ENCODE peak calls at places on chromosomes 6 and 20, in nine cellular contexts. J is colonic mucosa, P is spleen, S is left ventricle myocardium inferior, T is psoas muscle, U is fibroblast of pulmonary artery, C is ascending aorta, O is left lung, B is IMR-90. M is an unnamed sample.

GRCh38 chr6:34485321-34486060 is 19.6 kb downstream of the PACSIN1 start:
- DNase-seq in S (no peak), B (no peak), O (no peak), T (no peak), U (no peak), C (no peak), J (no peak), P (peak), M (no peak)

GRCh38 chr6:49906511-49906910 is 40.2 kb upstream of the CRISP1 start:
- DNase-seq in B (no peak), J (no peak), P (no peak), C (no peak), U (no peak), O (no peak), S (no peak), T (peak), M (peak)

GRCh38 chr6:106529438-106529837 is 99.9 kb downstream of the RTN4IP1 start:
- DNase-seq in S (no peak), P (no peak), C (no peak), B (no peak), U (no peak), T (no peak), J (no peak), O (no peak), M (no peak)

GRCh38 chr6:41652876-41653641 is 14.8 kb downstream of the MDFI start:
- DNase-seq in P (peak), U (no peak), T (no peak), C (no peak), B (peak), S (no peak), J (no peak), O (no peak), M (no peak)

GRCh38 chr20:53866787-53867740 is 203.3 kb downstream of the BCAS1 start:
- DNase-seq in C (no peak), P (no peak), J (no peak), S (no peak), B (no peak), O (no peak), T (no peak), U (no peak), M (no peak)

GRCh38 chr6:161273752-161274487 is at the start of gene AGPAT4:
- DNase-seq in J (peak), T (peak), B (peak), C (peak), S (peak), O (no peak), U (peak), P (no peak), M (no peak)

GRCh38 chr20:42483694-42484303 is 705.9 kb downstream of the PTPRT start:
- DNase-seq in O (no peak), S (no peak), B (no peak), T (no peak), C (no peak), P (no peak), J (peak), U (no peak), M (no peak)

GRCh38 chr6:144334150-144334708 is 49.1 kb downstream of the UTRN start:
- DNase-seq in U (no peak), S (no peak), P (peak), B (no peak), C (no peak), J (peak), T (peak), O (no peak), M (no peak)

GRCh38 chr20:53949319-53949839 is 121.0 kb downstream of the BCAS1 start:
- DNase-seq in J (no peak), B (peak), U (peak), S (peak), C (peak), T (peak), P (peak), O (no peak), M (no peak)

GRCh38 chr6:25122622-25123237 is 156.4 kb upstream of the CARMIL1 start:
- DNase-seq in C (no peak), P (no peak), O (no peak), S (no peak), U (no peak), T (no peak), J (peak), B (no peak), M (no peak)

GRCh38 chr6:24283043-24283985 is 74.5 kb downstream of the DCDC2 start:
- DNase-seq in S (peak), O (peak), B (peak), P (no peak), U (peak), C (no peak), T (peak), J (peak), M (peak)

GRCh38 chr6:27577922-27578321 is 105.0 kb upstream of the ZNF184 start:
- DNase-seq in J (no peak), B (no peak), C (no peak), P (no peak), O (no peak), T (no peak), U (no peak), S (no peak), M (no peak)

GRCh38 chr6:37102299-37103168 is 67.4 kb upstream of the PIM1 start:
- DNase-seq in C (peak), S (peak), T (peak), P (peak), J (peak), B (peak), O (peak), U (peak), M (peak)

GRCh38 chr6:53813096-53813495 is 18.3 kb downstream of the LRRC1 start:
- DNase-seq in O (no peak), U (no peak), J (peak), C (no peak), S (no peak), P (no peak), B (no peak), T (no peak), M (no peak)

GRCh38 chr6:109406196-109406595 is 23.9 kb upstream of the CD164 start:
- DNase-seq in J (no peak), P (no peak), S (no peak), U (peak), T (no peak), B (peak), C (no peak), O (no peak), M (no peak)

GRCh38 chr6:15429146-15430110 is 183.6 kb downstream of the JARID2 start:
- DNase-seq in T (no peak), J (no peak), O (no peak), U (peak), S (no peak), B (peak), C (no peak), P (no peak), M (no peak)

GRCh38 chr6:45898941-45899682 is 116.5 kb downstream of the CLIC5 start:
- DNase-seq in O (no peak), U (no peak), C (no peak), T (no peak), P (no peak), S (no peak), J (no peak), B (no peak), M (no peak)

GRCh38 chr6:125700591-125701353 is 48.7 kb upstream of the HEY2 start:
- DNase-seq in C (no peak), B (no peak), S (no peak), T (no peak), U (no peak), J (no peak), P (no peak), O (no peak), M (peak)

GRCh38 chr6:99350573-99350972 is 1.1 kb upstream of the FAXC start:
- DNase-seq in S (no peak), J (peak), T (no peak), C (no peak), B (no peak), U (no peak), O (no peak), P (no peak), M (no peak)

GRCh38 chr6:168581236-168581635 is 140.3 kb downstream of the SMOC2 start:
- DNase-seq in P (no peak), T (no peak), S (no peak), C (no peak), J (no peak), U (no peak), B (no peak), O (no peak), M (no peak)

GRCh38 chr6:118260833-118261232 is 287.3 kb upstream of the PLN start:
- DNase-seq in C (no peak), O (no peak), B (no peak), T (no peak), P (no peak), S (no peak), U (peak), J (no peak), M (no peak)

GRCh38 chr20:62845818-62846527 is 15.6 kb downstream of the TCFL5 start:
- DNase-seq in O (no peak), U (no peak), J (no peak), P (no peak), T (no peak), B (peak), S (peak), C (no peak), M (no peak)

GRCh38 chr6:84026721-84027164 is 6.8 kb upstream of the MRAP2 start:
- DNase-seq in B (no peak), T (no peak), S (no peak), J (peak), P (no peak), O (no peak), C (no peak), U (no peak), M (no peak)

GRCh38 chr6:123402052-123402451 is 234.7 kb downstream of the TRDN start:
- DNase-seq in O (no peak), P (no peak), B (no peak), J (no peak), U (no peak), S (no peak), C (no peak), T (no peak), M (no peak)

GRCh38 chr20:51388227-51388626 is 154.3 kb downstream of the NFATC2 start:
- DNase-seq in S (no peak), P (no peak), C (no peak), T (no peak), O (no peak), B (peak), U (peak), J (no peak), M (no peak)

GRCh38 chr6:111423055-111423633 is 59.9 kb downstream of the REV3L start:
- DNase-seq in C (no peak), T (no peak), O (no peak), B (peak), P (no peak), S (no peak), J (no peak), U (no peak), M (no peak)

GRCh38 chr6:56314683-56315523 is 67.5 kb upstream of the COL21A1 start:
- DNase-seq in P (no peak), T (no peak), J (no peak), C (no peak), B (peak), O (no peak), S (no peak), U (peak), M (peak)

DNA sequence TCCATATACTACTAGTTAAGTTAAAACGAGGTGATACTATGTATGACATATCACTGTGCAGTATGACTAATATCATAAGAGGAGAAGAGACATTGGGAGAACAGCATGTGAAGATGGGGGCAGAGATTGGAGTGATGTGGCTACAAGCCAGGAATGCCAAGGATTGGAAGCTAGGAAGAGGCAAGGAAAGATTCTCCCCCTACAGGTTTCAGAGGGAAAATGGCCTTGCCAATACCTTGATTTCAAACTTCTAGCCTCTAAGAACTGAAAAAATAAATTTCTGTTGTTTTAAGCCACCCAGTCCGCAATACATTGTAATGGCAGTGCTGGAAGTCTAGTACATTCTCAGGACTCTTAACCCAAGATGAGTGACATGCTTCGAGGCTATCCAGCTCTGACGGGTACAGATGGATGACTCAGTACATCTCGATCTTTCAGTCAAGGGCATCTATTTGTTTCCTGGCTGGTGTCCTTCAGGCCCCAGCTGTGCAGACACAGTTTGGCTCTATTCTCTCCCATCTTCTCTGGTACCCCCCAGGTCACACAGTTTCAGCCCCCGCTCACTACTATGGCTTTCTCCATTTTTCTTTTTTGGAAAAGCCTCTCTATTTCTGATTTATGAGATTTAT is 55.5 kb upstream of the THEMIS start:
- DNase-seq in P (no peak), T (no peak), B (no peak), S (no peak), J (no peak), C (no peak), O (no peak), U (peak), M (no peak)
- H3K4me3 ChIP-seq in P (no peak), T (no peak), B (no peak), S (no peak), J (no peak), C (no peak), O (no peak), U (no peak), M (no peak)

GRCh38 chr20:57433658-57434389 is 42.6 kb downstream of the RBM38 start:
- DNase-seq in P (peak), C (no peak), J (no peak), T (no peak), O (peak), S (no peak), U (no peak), B (no peak), M (no peak)

GRCh38 chr20:57435105-57435497 is 43.9 kb downstream of the RBM38 start:
- DNase-seq in C (no peak), T (no peak), U (no peak), P (no peak), B (no peak), S (no peak), O (no peak), J (no peak), M (no peak)

GRCh38 chr20:57432874-57433491 is 41.8 kb downstream of the RBM38 start:
- DNase-seq in S (peak), P (peak), C (no peak), O (peak), T (peak), U (no peak), B (no peak), J (peak), M (no peak)

GRCh38 chr20:57435498-57436222 is 44.5 kb downstream of the RBM38 start:
- DNase-seq in C (peak), T (peak), B (no peak), U (no peak), S (peak), O (peak), J (peak), P (peak), M (peak)

GRCh38 chr20:57434390-57434700 is 43.1 kb downstream of the RBM38 start:
- DNase-seq in J (no peak), U (no peak), T (no peak), B (no peak), S (no peak), P (peak), O (peak), C (no peak), M (no peak)
- TF ChIP-seq CTCF in J (no peak), U (peak), T (no peak), B (no peak), S (peak), P (peak), O (no peak), C (no peak), M (no peak)

DNA sequence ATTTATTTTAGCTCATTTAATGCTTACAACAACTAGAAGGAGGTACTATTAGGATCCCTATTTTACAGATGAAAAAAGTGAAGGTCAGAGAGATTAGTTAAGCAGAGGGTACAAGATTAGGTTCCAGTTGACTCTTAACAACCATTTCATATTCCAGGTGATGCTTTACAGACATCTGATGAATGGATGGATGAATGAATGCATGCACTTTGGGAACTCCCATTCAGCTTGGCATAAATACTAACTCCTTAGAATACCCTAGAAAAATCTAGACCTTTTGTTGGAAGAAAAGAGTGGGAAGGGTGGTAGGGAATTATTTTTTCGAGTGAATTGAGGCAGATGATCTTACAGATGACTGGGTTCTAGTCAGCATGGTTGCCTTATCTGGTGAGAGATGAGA is 746 bp upstream of the SNRPB2 start:
- DNase-seq in S (no peak), O (no peak), C (no peak), T (no peak), J (no peak), P (no peak), B (no peak), U (no peak), M (no peak)
- H3K4me3 ChIP-seq in S (peak), O (no peak), C (peak), T (peak), J (peak), P (peak), B (no peak), U (no peak), M (peak)

DNA sequence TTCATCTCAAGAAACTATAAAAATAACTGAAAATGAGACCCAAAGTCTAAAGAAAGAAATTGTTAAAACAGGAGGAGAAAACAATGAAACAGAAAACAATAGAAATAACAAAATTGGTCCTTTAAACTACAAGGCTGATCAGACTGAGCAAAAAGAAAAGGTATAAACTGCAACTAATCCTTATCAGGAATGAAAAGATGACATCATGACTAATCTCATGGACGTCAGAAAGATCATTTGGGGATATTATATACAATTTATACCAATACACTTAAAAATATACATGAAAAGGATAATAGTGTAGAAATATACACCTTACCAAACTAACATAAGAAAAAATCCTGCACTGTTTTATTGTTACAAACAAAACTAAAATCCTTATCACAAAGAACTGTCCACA is 315.6 kb downstream of the TAF4 start:
- DNase-seq in C (no peak), U (no peak), O (no peak), S (no peak), P (no peak), J (no peak), T (no peak), B (no peak), M (no peak)
- TF ChIP-seq CTCF in C (no peak), U (no peak), O (no peak), S (no peak), P (no peak), J (no peak), T (no peak), B (no peak), M (no peak)

GRCh38 chr20:44584103-44584690 is 1.8 kb downstream of the PKIG start:
- DNase-seq in S (no peak), B (no peak), C (no peak), J (no peak), T (no peak), U (no peak), O (no peak), P (no peak), M (no peak)

GRCh38 chr20:44585042-44585968 is 2.9 kb downstream of the PKIG start:
- DNase-seq in C (no peak), B (no peak), U (no peak), P (no peak), J (no peak), S (no peak), O (no peak), T (peak), M (no peak)

GRCh38 chr20:44582321-44583025 is at the start of gene PKIG:
- DNase-seq in U (peak), B (peak), C (no peak), T (peak), O (no peak), S (no peak), J (no peak), P (no peak), M (no peak)

GRCh38 chr20:44581515-44581914 is 864 bp upstream of the PKIG start:
- DNase-seq in J (no peak), B (no peak), C (no peak), P (no peak), U (no peak), T (no peak), S (no peak), O (no peak), M (no peak)

GRCh38 chr20:44583179-44583578 is 800 bp downstream of the PKIG start:
- DNase-seq in J (no peak), U (no peak), B (peak), T (no peak), S (no peak), P (no peak), C (no peak), O (no peak), M (no peak)
- H3K4me3 ChIP-seq in J (no peak), U (peak), B (peak), T (peak), S (peak), P (peak), C (peak), O (peak), M (peak)

GRCh38 chr6:31053873-31054272 is 43.6 kb downstream of the MUC22 start:
- DNase-seq in S (peak), P (no peak), U (no peak), C (no peak), O (no peak), T (no peak), J (no peak), B (no peak), M (no peak)

GRCh38 chr6:31055401-31055800 is 45.1 kb downstream of the MUC22 start:
- DNase-seq in U (no peak), S (no peak), B (no peak), T (no peak), P (no peak), J (no peak), C (no peak), O (no peak), M (no peak)

GRCh38 chr6:31060162-31060561 is 49.9 kb downstream of the MUC22 start:
- DNase-seq in B (no peak), C (no peak), J (no peak), U (no peak), S (no peak), O (no peak), T (no peak), P (no peak), M (no peak)

GRCh38 chr6:31057426-31058003 is 47.2 kb downstream of the MUC22 start:
- DNase-seq in T (no peak), U (peak), B (peak), S (no peak), C (no peak), J (no peak), P (no peak), O (no peak), M (no peak)

DNA sequence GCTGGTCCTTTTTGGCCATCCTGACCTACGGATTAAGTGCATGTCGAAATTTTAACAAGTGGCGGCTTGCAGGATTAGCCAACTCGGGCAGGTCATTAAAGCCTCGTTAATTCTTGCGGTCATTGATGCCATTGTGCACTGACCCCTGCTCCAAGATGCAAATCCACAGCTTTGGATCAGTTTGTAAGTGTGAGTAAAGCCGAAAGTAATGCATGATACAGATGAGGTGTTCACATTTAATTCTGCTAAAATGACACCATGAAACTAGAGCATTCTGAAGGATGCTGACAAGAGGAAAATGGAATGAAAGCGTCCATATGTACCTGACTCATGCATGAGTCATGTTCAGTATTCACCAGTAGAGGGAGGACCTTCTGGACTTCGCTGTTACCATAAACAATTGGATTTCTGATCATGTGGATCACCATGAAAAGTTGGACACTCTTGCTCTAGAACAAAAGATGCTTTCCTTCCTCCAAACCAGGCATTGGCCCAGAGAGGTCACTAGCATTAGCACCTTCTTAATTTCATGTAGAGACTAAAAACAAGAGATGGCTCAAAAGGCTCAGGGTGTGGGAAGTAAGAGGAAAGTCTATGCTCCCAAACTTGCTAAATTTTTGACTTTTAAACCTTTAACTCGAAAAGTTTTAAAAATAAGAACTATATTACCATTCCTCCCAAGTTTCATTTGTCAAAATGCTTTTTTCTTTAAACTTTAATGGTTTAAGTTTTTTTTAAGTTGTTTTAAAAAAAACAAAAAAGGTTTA is 48.0 kb downstream of the MUC22 start:
- DNase-seq in B (peak), P (no peak), J (no peak), C (no peak), S (no peak), T (no peak), U (peak), O (no peak), M (no peak)
- TF ChIP-seq CTCF in B (peak), P (peak), J (peak), C (no peak), S (peak), T (peak), U (peak), O (peak), M (peak)

M was measured in dorsolateral prefrontal cortex.